ENCODE peak calls at places on chromosome 18, in seven cellular contexts. Y, E, X, C, U, N and D are unnamed samples.

GRCh38 chr18:63155910-63156773 is 163.4 kb downstream of the BCL2 start:
- DNase-seq in Y (no peak), E (no peak), X (no peak), C (no peak), U (no peak), N (no peak), D (no peak)

GRCh38 chr18:25066536-25066935 is 285.4 kb downstream of the ZNF521 start:
- DNase-seq in Y (no peak), E (peak), X (no peak), C (no peak), U (no peak), N (no peak), D (peak)

GRCh38 chr18:12362473-12363174 is 14.4 kb downstream of the AFG3L2 start:
- DNase-seq in Y (no peak), E (no peak), X (no peak), C (no peak), U (no peak), N (no peak), D (no peak)

GRCh38 chr18:55251186-55251995 is 292.1 kb upstream of the CCDC68 start:
- DNase-seq in Y (no peak), E (peak), X (no peak), C (peak), U (peak), N (peak), D (peak)

GRCh38 chr18:49368876-49369440 is 91.5 kb downstream of the DYM start:
- DNase-seq in Y (no peak), E (no peak), X (no peak), C (no peak), U (no peak), N (no peak), D (no peak)

GRCh38 chr18:11955299-11956029 is 25.8 kb upstream of the IMPA2 start:
- DNase-seq in Y (peak), E (peak), X (no peak), C (peak), U (peak), N (peak), D (peak)

GRCh38 chr18:69854455-69854854 is 93.2 kb downstream of the CD226 start:
- DNase-seq in Y (no peak), E (no peak), X (no peak), C (no peak), U (no peak), N (no peak), D (no peak)

GRCh38 chr18:55018602-55019001 is 59.3 kb upstream of the CCDC68 start:
- DNase-seq in Y (no peak), E (peak), X (no peak), C (peak), U (peak), N (peak), D (peak)

GRCh38 chr18:27653247-27653646 is 468.1 kb upstream of the CHST9 start:
- DNase-seq in Y (no peak), E (no peak), X (no peak), C (no peak), U (no peak), N (no peak), D (no peak)

GRCh38 chr18:22343613-22344012 is 74.1 kb downstream of the CTAGE1 start:
- DNase-seq in Y (no peak), E (no peak), X (no peak), C (no peak), U (no peak), N (no peak), D (no peak)

GRCh38 chr18:36504928-36505327 is 207.4 kb downstream of the FHOD3 start:
- DNase-seq in Y (no peak), E (no peak), X (no peak), C (no peak), U (no peak), N (no peak), D (no peak)

GRCh38 chr18:34385306-34385705 is 160.6 kb upstream of the NOL4 start:
- DNase-seq in Y (no peak), E (no peak), X (no peak), C (no peak), U (no peak), N (no peak), D (no peak)

GRCh38 chr18:2971741-2972552 is 41.0 kb downstream of the LPIN2 start:
- DNase-seq in Y (peak), E (no peak), X (peak), C (peak), U (no peak), N (no peak), D (peak)

GRCh38 chr18:2978626-2979025 is 34.3 kb downstream of the LPIN2 start:
- DNase-seq in Y (no peak), E (peak), X (no peak), C (peak), U (peak), N (peak), D (peak)

GRCh38 chr18:4196358-4196757 is 258.7 kb downstream of the DLGAP1 start:
- DNase-seq in Y (no peak), E (no peak), X (no peak), C (no peak), U (no peak), N (no peak), D (no peak)

GRCh38 chr18:27608174-27608573 is 423.1 kb upstream of the CHST9 start:
- DNase-seq in Y (no peak), E (no peak), X (no peak), C (no peak), U (no peak), N (no peak), D (no peak)

GRCh38 chr18:49745051-49746014 is 68.0 kb downstream of the ACAA2 start:
- DNase-seq in Y (no peak), E (no peak), X (no peak), C (peak), U (no peak), N (no peak), D (peak)

GRCh38 chr18:5720132-5720531 is 175.2 kb downstream of the TMEM200C start:
- DNase-seq in Y (no peak), E (no peak), X (no peak), C (no peak), U (no peak), N (no peak), D (no peak)

GRCh38 chr18:51724790-51725721 is 527.6 kb upstream of the MEX3C start:
- DNase-seq in Y (no peak), E (peak), X (no peak), C (peak), U (no peak), N (peak), D (no peak)

GRCh38 chr18:57980573-57981348 is 63.3 kb upstream of the NEDD4L start:
- DNase-seq in Y (no peak), E (no peak), X (no peak), C (no peak), U (no peak), N (no peak), D (no peak)

GRCh38 chr18:49623571-49623970 is 61.7 kb downstream of the LIPG start:
- DNase-seq in Y (no peak), E (no peak), X (no peak), C (peak), U (no peak), N (no peak), D (no peak)

GRCh38 chr18:79559121-79559835 is 120.3 kb upstream of the CTDP1 start:
- DNase-seq in Y (no peak), E (no peak), X (no peak), C (no peak), U (no peak), N (no peak), D (no peak)

GRCh38 chr18:62131305-62131909 is 55.4 kb downstream of the PIGN start:
- DNase-seq in Y (no peak), E (peak), X (peak), C (peak), U (peak), N (peak), D (peak)

GRCh38 chr18:60936101-60936500 is 397.1 kb upstream of the CDH20 start:
- DNase-seq in Y (no peak), E (peak), X (no peak), C (no peak), U (no peak), N (peak), D (no peak)

GRCh38 chr18:48229445-48230052 is 179.6 kb downstream of the ZBTB7C start:
- DNase-seq in Y (no peak), E (peak), X (no peak), C (no peak), U (no peak), N (peak), D (no peak)

GRCh38 chr18:3709166-3709565 is 259.2 kb downstream of the TGIF1 start:
- DNase-seq in Y (no peak), E (no peak), X (no peak), C (no peak), U (no peak), N (no peak), D (no peak)

GRCh38 chr18:3060667-3061580 is 48.0 kb upstream of the LPIN2 start:
- DNase-seq in Y (no peak), E (no peak), X (peak), C (no peak), U (no peak), N (no peak), D (no peak)

GRCh38 chr18:68417826-68418225 is 297.1 kb downstream of the TMX3 start:
- DNase-seq in Y (no peak), E (peak), X (no peak), C (peak), U (no peak), N (peak), D (peak)

GRCh38 chr18:47735041-47735440 is 195.4 kb downstream of the SMAD2 start:
- DNase-seq in Y (no peak), E (no peak), X (no peak), C (no peak), U (no peak), N (no peak), D (no peak)

GRCh38 chr18:21449367-21450250 is 150.9 kb downstream of the ESCO1 start:
- DNase-seq in Y (no peak), E (no peak), X (no peak), C (no peak), U (no peak), N (no peak), D (no peak)

GRCh38 chr18:23618862-23619387 is 32.6 kb upstream of the NPC1 start:
- DNase-seq in Y (peak), E (peak), X (no peak), C (peak), U (no peak), N (no peak), D (no peak)
- TF ChIP-seq CTCF in Y (no peak), E (peak), X (no peak), C (no peak), U (no peak), N (peak), D (no peak)

GRCh38 chr18:8946046-8946838 is 156.3 kb upstream of the NDUFV2 start:
- DNase-seq in Y (no peak), E (peak), X (no peak), C (peak), U (peak), N (peak), D (peak)
- H3K4me3 ChIP-seq in Y (no peak), E (no peak), X (no peak), C (no peak), U (no peak), N (no peak), D (no peak)

GRCh38 chr18:42052137-42052708 is 97.2 kb downstream of the PIK3C3 start:
- DNase-seq in Y (no peak), E (peak), X (peak), C (peak), U (no peak), N (peak), D (peak)
- TF ChIP-seq CTCF in Y (no peak), E (peak), X (peak), C (peak), U (peak), N (peak), D (peak)

GRCh38 chr18:43129946-43130523 is 14.6 kb upstream of the RIT2 start:
- DNase-seq in Y (no peak), E (peak), X (no peak), C (peak), U (no peak), N (no peak), D (peak)
- H3K4me3 ChIP-seq in Y (no peak), E (no peak), X (no peak), C (peak), U (peak), N (peak), D (peak)

GRCh38 chr18:45168883-45169585 is 446.2 kb upstream of the SLC14A2 start:
- DNase-seq in Y (no peak), E (peak), X (no peak), C (peak), U (peak), N (peak), D (peak)

GRCh38 chr18:45167631-45168225 is 447.5 kb upstream of the SLC14A2 start:
- DNase-seq in Y (no peak), E (peak), X (no peak), C (peak), U (peak), N (no peak), D (peak)

GRCh38 chr18:45167109-45167551 is 448.1 kb upstream of the SLC14A2 start:
- DNase-seq in Y (no peak), E (no peak), X (no peak), C (peak), U (peak), N (no peak), D (peak)

GRCh38 chr18:45171575-45172225 is 443.6 kb upstream of the SLC14A2 start:
- DNase-seq in Y (no peak), E (peak), X (no peak), C (peak), U (peak), N (peak), D (peak)

GRCh38 chr18:45169610-45170009 is 445.7 kb upstream of the SLC14A2 start:
- DNase-seq in Y (no peak), E (peak), X (no peak), C (peak), U (peak), N (peak), D (peak)
- TF ChIP-seq CTCF in Y (no peak), E (no peak), X (no peak), C (peak), U (peak), N (peak), D (peak)

GRCh38 chr18:77061291-77061945 is 71.2 kb downstream of the MBP start:
- DNase-seq in Y (no peak), E (no peak), X (no peak), C (no peak), U (no peak), N (no peak), D (no peak)

GRCh38 chr18:77061946-77062517 is 70.6 kb downstream of the MBP start:
- DNase-seq in Y (no peak), E (no peak), X (peak), C (no peak), U (no peak), N (no peak), D (no peak)

GRCh38 chr18:77065221-77065981 is 67.2 kb downstream of the MBP start:
- DNase-seq in Y (peak), E (peak), X (no peak), C (peak), U (peak), N (peak), D (peak)

GRCh38 chr18:77062518-77063003 is 70.0 kb downstream of the MBP start:
- DNase-seq in Y (no peak), E (peak), X (peak), C (peak), U (no peak), N (peak), D (peak)

DNA sequence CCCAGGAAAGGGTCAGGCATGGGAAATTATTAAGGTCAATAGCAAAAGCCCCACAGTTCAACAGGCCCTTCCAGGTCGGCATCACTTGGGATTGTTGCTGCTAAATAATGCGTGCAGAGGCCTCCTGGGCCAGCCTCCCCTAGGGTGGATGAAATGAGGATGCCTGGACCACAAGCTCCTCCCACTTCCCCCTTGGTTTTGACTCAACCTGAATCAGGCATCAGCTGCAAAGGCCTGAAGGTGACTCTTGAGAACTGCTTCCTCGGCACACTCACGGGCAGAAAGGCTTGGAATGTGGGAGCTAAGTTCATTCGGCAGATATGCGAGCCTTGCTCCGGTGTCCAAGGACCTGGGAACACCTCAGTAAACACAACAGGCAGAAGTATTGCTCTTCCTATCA is 69.3 kb downstream of the MBP start:
- DNase-seq in Y (no peak), E (peak), X (peak), C (peak), U (no peak), N (peak), D (no peak)
- H3K4me3 ChIP-seq in Y (no peak), E (no peak), X (peak), C (no peak), U (no peak), N (no peak), D (no peak)